ENCODE peak calls at places on chromosomes 16 and 17, in seven cellular contexts. Y, M, H, L, I, A and G are unnamed samples.

GRCh38 chr16:88437367-88437964 is 15.6 kb upstream of the ZFPM1 start:
- DNase-seq in Y (no peak), M (peak), H (peak), L (peak), I (peak), A (peak), G (peak)

GRCh38 chr17:74213897-74214386 is 571 bp downstream of the TTYH2 start:
- DNase-seq in Y (no peak), M (peak), H (no peak), L (no peak), I (no peak), A (no peak), G (no peak)

GRCh38 chr17:29138184-29138955 is 41.8 kb downstream of the MYO18A start:
- DNase-seq in Y (no peak), M (no peak), H (peak), L (no peak), I (no peak), A (no peak), G (no peak)

GRCh38 chr16:58509256-58510096 is 5.8 kb upstream of the SETD6 start:
- DNase-seq in Y (no peak), M (no peak), H (peak), L (no peak), I (no peak), A (peak), G (no peak)

GRCh38 chr17:3002538-3003301 is 60.7 kb downstream of the OR1D5 start:
- DNase-seq in Y (no peak), M (no peak), H (peak), L (no peak), I (no peak), A (peak), G (no peak)

GRCh38 chr17:51166987-51167931 is 1.0 kb downstream of the NME2 start:
- DNase-seq in Y (no peak), M (peak), H (peak), L (peak), I (peak), A (peak), G (peak)

GRCh38 chr16:25012525-25012991 is 2.6 kb downstream of the ARHGAP17 start:
- DNase-seq in Y (no peak), M (no peak), H (no peak), L (no peak), I (no peak), A (no peak), G (no peak)

GRCh38 chr17:45270828-45271418 is 9.0 kb upstream of the SPATA32 start:
- DNase-seq in Y (no peak), M (no peak), H (no peak), L (peak), I (peak), A (no peak), G (peak)

GRCh38 chr17:74748529-74749261 is at the start of gene NHERF1:
- DNase-seq in Y (peak), M (peak), H (peak), L (peak), I (peak), A (peak), G (peak)

GRCh38 chr17:9001539-9001938 is 19.8 kb upstream of the NTN1 start:
- DNase-seq in Y (no peak), M (no peak), H (no peak), L (no peak), I (no peak), A (no peak), G (no peak)

GRCh38 chr17:9003355-9004131 is 17.8 kb upstream of the NTN1 start:
- DNase-seq in Y (no peak), M (no peak), H (no peak), L (no peak), I (peak), A (peak), G (peak)

GRCh38 chr17:9004132-9004960 is 17.0 kb upstream of the NTN1 start:
- DNase-seq in Y (no peak), M (no peak), H (no peak), L (no peak), I (peak), A (no peak), G (peak)

GRCh38 chr17:9002236-9002609 is 19.1 kb upstream of the NTN1 start:
- DNase-seq in Y (no peak), M (no peak), H (no peak), L (no peak), I (peak), A (no peak), G (peak)

GRCh38 chr17:9002610-9003354 is 18.5 kb upstream of the NTN1 start:
- DNase-seq in Y (no peak), M (peak), H (peak), L (no peak), I (peak), A (peak), G (peak)
- TF ChIP-seq CTCF in Y (no peak), M (peak), H (peak), L (no peak), I (no peak), A (peak), G (peak)

DNA sequence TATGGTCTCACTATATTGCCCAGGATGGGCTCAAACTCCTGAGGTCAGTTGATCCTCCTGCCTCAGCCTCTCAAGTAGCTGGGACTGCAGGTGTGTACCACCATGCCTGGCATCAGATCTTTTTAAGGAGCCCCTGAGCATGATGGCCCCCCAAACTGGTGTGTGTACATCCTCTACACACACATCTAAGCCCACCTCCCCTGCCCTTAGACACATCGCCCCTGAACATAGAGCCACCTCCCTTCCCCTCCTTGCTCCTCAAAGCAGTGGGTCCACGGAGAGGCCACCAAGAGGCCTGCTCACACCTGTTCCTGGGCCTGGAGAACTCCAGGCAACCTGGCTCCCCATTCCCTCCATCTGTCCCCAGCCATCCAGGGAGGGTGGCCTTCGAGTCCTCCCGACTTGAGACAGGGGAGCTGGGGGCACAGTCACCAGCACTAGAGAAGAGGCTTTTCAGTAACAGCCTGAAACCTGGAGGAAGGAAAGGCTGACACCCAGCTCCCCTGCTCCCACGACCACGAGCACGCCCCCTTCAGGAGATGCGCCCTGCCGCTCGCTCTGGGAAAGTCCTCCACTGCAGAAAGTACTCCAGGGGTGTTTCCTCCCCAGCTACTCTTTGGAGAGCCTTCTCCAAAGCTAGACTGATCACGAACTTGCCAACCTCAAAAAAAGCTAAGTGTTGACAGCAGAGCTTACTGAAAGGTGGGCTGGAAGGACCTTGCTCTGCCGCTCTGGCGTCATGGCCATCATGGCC is 12.6 kb upstream of the PRR29 start:
- DNase-seq in Y (no peak), M (no peak), H (no peak), L (peak), I (peak), A (no peak), G (no peak)
- TF ChIP-seq CTCF in Y (no peak), M (no peak), H (no peak), L (no peak), I (no peak), A (no peak), G (no peak)

DNA sequence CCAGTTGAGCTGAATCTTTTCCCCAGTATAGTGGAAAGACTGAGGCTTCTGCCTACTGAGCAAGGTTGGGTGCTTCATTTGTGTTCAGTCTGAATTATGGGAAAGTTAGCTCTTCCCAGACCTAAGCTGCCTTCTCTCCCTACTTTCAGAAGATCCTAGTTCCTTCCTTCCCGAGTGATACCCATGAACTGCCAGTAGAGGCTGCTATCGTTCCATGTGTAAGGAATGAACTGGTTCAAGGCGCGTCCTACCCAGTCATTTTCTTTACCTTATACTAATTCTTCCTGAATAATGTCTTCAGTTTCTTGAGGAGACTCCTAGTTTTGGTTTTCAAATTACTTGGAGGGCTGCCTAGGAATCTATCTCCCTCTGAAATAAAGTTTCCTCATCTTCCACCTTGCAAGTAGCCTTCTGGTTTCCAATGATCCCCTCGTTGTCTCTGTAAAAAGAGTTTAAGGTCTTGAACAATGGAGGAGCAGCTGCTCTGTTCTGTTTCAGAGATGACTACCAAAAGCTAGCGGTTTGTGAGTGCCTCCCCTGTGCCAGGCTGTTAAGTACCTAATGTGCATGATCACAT is 934 bp upstream of the AOC2 start:
- DNase-seq in Y (peak), M (no peak), H (peak), L (peak), I (peak), A (no peak), G (peak)
- TF ChIP-seq CTCF in Y (peak), M (peak), H (peak), L (peak), I (peak), A (peak), G (peak)

DNA sequence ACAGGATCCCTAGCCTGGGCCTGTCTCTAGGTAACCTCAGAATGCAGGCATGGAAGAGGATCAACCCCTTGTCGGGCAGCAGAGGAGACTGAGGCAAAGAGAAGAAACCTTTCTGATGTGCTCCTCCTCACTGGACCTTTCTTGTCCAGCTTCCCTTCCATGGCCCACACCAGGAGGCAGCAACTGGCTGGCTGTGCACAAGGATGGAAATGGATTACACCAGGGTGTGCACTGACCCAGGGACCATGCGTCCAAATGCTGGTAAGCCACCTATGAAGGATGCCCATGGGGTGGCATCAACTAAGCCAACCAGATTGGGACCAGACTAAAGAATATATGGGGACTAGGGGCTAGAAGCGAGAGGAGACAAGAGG is 83.0 kb downstream of the N4BP1 start:
- DNase-seq in Y (no peak), M (no peak), H (no peak), L (no peak), I (no peak), A (no peak), G (no peak)
- TF ChIP-seq CTCF in Y (no peak), M (no peak), H (no peak), L (no peak), I (no peak), A (no peak), G (no peak)

GRCh38 chr16:48913384-48913783 is 303.4 kb upstream of the N4BP1 start:
- DNase-seq in Y (no peak), M (no peak), H (no peak), L (no peak), I (no peak), A (no peak), G (no peak)
- TF ChIP-seq CTCF in Y (no peak), M (no peak), H (no peak), L (no peak), I (no peak), A (no peak), G (no peak)

GRCh38 chr16:69393898-69394849 is 8.4 kb upstream of the TERF2 start:
- DNase-seq in Y (no peak), M (no peak), H (no peak), L (no peak), I (no peak), A (no peak), G (no peak)

GRCh38 chr16:69399361-69399760 is 13.6 kb upstream of the TERF2 start:
- DNase-seq in Y (no peak), M (no peak), H (no peak), L (no peak), I (no peak), A (no peak), G (no peak)

GRCh38 chr16:69397821-69398521 is 12.2 kb upstream of the TERF2 start:
- DNase-seq in Y (no peak), M (no peak), H (no peak), L (peak), I (peak), A (no peak), G (peak)

GRCh38 chr16:69395859-69396186 is 10.0 kb upstream of the TERF2 start:
- DNase-seq in Y (no peak), M (no peak), H (no peak), L (no peak), I (no peak), A (no peak), G (no peak)

GRCh38 chr16:69396187-69397061 is 10.6 kb upstream of the TERF2 start:
- DNase-seq in Y (peak), M (no peak), H (peak), L (peak), I (peak), A (no peak), G (peak)
- TF ChIP-seq CTCF in Y (peak), M (peak), H (peak), L (peak), I (no peak), A (peak), G (peak)